ENCODE peak calls at places on chromosomes 6 and 20, in six cellular contexts. A is fibroblast of mammary gland, J is SK-N-SH, P is ascending aorta, T is SW480, X is cardiac fibroblast. L is an unnamed sample.

GRCh38 chr20:37821691-37822655 is 81.0 kb upstream of the VSTM2L start:
- DNase-seq in A (peak; percentile 85), J (no peak), P (no peak), T (peak; percentile 20), X (peak; percentile 64), L (no peak)

GRCh38 chr6:118872318-118872717 is 21.6 kb upstream of the ASF1A start:
- DNase-seq in A (no peak), J (no peak), P (no peak), T (no peak), X (no peak), L (no peak)

GRCh38 chr20:22675337-22675736 is 91.0 kb upstream of the FOXA2 start:
- DNase-seq in A (no peak), J (no peak), P (no peak), T (no peak), X (no peak), L (no peak)

GRCh38 chr20:23570178-23570577 is 1.9 kb upstream of the CST9L start:
- DNase-seq in A (no peak), J (no peak), P (no peak), T (no peak), X (no peak), L (no peak)

GRCh38 chr6:8651998-8652397 is 216.7 kb upstream of the SLC35B3 start:
- DNase-seq in A (no peak), J (no peak), P (no peak), T (no peak), X (no peak), L (no peak)

GRCh38 chr6:158018370-158018771 is 36.7 kb downstream of the SYNJ2 start:
- DNase-seq in A (peak; percentile 45), J (no peak), P (no peak), T (no peak), X (peak; percentile 74), L (no peak)

GRCh38 chr6:156219973-156220372 is 557.2 kb upstream of the ARID1B start:
- DNase-seq in A (no peak), J (no peak), P (no peak), T (no peak), X (no peak), L (no peak)

GRCh38 chr6:110140650-110141049 is 38.8 kb downstream of the WASF1 start:
- DNase-seq in A (peak; percentile 60), J (no peak), P (no peak), T (peak; percentile 36), X (peak; percentile 89), L (no peak)

GRCh38 chr6:106918128-106918527 is 56.4 kb downstream of the CD24 start:
- DNase-seq in A (no peak), J (no peak), P (no peak), T (no peak), X (no peak), L (no peak)

GRCh38 chr6:167399599-167399998 is 74.7 kb downstream of the TTLL2 start:
- DNase-seq in A (no peak), J (no peak), P (no peak), T (no peak), X (no peak), L (no peak)

GRCh38 chr6:118709859-118710350 is 58.5 kb upstream of the CEP85L start:
- DNase-seq in A (peak; percentile 81), J (no peak), P (peak; percentile 11), T (peak; percentile 11), X (peak; percentile 87), L (no peak)

GRCh38 chr6:34680802-34681515 is 15.6 kb downstream of the ILRUN start:
- DNase-seq in A (peak; percentile 76), J (no peak), P (no peak), T (peak; percentile 9), X (peak; percentile 48), L (no peak)

GRCh38 chr20:52104546-52105044 is 87.0 kb downstream of the ZFP64 start:
- DNase-seq in A (peak; percentile 18), J (peak; percentile 46), P (no peak), T (no peak), X (peak; percentile 36), L (peak; percentile 45)

GRCh38 chr6:132188865-132189264 is 212.4 kb downstream of the MOXD1 start:
- DNase-seq in A (peak; percentile 85), J (no peak), P (no peak), T (peak; percentile 44), X (peak; percentile 77), L (no peak)

GRCh38 chr6:115882174-115882573 is 178.5 kb downstream of the FRK start:
- DNase-seq in A (peak; percentile 7), J (no peak), P (no peak), T (no peak), X (no peak), L (no peak)

GRCh38 chr6:6686748-6687601 is 98.5 kb downstream of the LY86 start:
- DNase-seq in A (peak; percentile 40), J (peak; percentile 89), P (peak; percentile 29), T (peak; percentile 95), X (peak; percentile 74), L (peak; percentile 10)

GRCh38 chr6:2990179-2990931 is 9.3 kb upstream of the NQO2 start:
- DNase-seq in A (peak; percentile 26), J (no peak), P (no peak), T (peak; percentile 34), X (peak; percentile 48), L (peak; percentile 42)

GRCh38 chr20:21026951-21027350 is 79.2 kb downstream of the LINC00237 start:
- DNase-seq in A (no peak), J (no peak), P (no peak), T (no peak), X (no peak), L (no peak)

GRCh38 chr6:155954149-155954548 is 498.5 kb upstream of the NOX3 start:
- DNase-seq in A (no peak), J (no peak), P (no peak), T (no peak), X (no peak), L (no peak)

GRCh38 chr20:53872561-53873248 is 197.7 kb downstream of the BCAS1 start:
- DNase-seq in A (no peak), J (no peak), P (no peak), T (no peak), X (peak; percentile 44), L (no peak)

GRCh38 chr6:99491159-99491558 is 24.1 kb downstream of the USP45 start:
- DNase-seq in A (no peak), J (no peak), P (no peak), T (no peak), X (no peak), L (no peak)

GRCh38 chr6:168035661-168036616 is 38.5 kb downstream of the KIF25 start:
- DNase-seq in A (peak; percentile 25), J (peak; percentile 59), P (no peak), T (peak; percentile 13), X (peak; percentile 9), L (peak; percentile 49)

GRCh38 chr6:14542670-14543366 is 425.2 kb downstream of the CD83 start:
- DNase-seq in A (peak; percentile 95), J (no peak), P (no peak), T (peak; percentile 18), X (peak; percentile 66), L (no peak)

GRCh38 chr20:17859616-17860232 is 108.9 kb downstream of the SNX5 start:
- DNase-seq in A (no peak), J (no peak), P (no peak), T (peak; percentile 82), X (no peak), L (no peak)

GRCh38 chr20:38880952-38881735 is 45.1 kb upstream of the FAM83D start:
- DNase-seq in A (no peak), J (no peak), P (no peak), T (peak; percentile 65), X (no peak), L (no peak)

GRCh38 chr20:53839423-53840176 is 230.8 kb downstream of the BCAS1 start:
- DNase-seq in A (no peak), J (no peak), P (peak; percentile 27), T (peak; percentile 63), X (no peak), L (no peak)

GRCh38 chr20:19907326-19908056 is 109.7 kb upstream of the NAA20 start:
- DNase-seq in A (no peak), J (no peak), P (no peak), T (no peak), X (no peak), L (no peak)

GRCh38 chr6:46998436-46999017 is 43.6 kb downstream of the ADGRF1 start:
- DNase-seq in A (no peak), J (no peak), P (no peak), T (peak; percentile 2), X (no peak), L (no peak)

GRCh38 chr6:40912158-40912946 is 126.7 kb downstream of the UNC5CL start:
- DNase-seq in A (peak; percentile 21), J (peak; percentile 81), P (no peak), T (peak; percentile 58), X (peak; percentile 24), L (peak; percentile 83)

GRCh38 chr6:9373308-9373707 is 938.0 kb upstream of the SLC35B3 start:
- DNase-seq in A (no peak), J (no peak), P (no peak), T (no peak), X (no peak), L (no peak)

GRCh38 chr6:170173416-170173990 is 117.4 kb downstream of the DLL1 start:
- DNase-seq in A (no peak), J (no peak), P (no peak), T (no peak), X (no peak), L (no peak)

GRCh38 chr20:44637042-44637441 is 14.5 kb downstream of the ADA start:
- DNase-seq in A (no peak), J (no peak), P (no peak), T (no peak), X (no peak), L (no peak)

GRCh38 chr6:42756713-42757112 is 10.8 kb upstream of the TBCC start:
- DNase-seq in A (no peak), J (no peak), P (no peak), T (no peak), X (no peak), L (no peak)

GRCh38 chr6:56913276-56914138 is 41.4 kb upstream of the BEND6 start:
- DNase-seq in A (peak; percentile 56), J (no peak), P (no peak), T (no peak), X (no peak), L (no peak)

GRCh38 chr6:30882764-30883475 is 1.4 kb upstream of the DDR1 start:
- DNase-seq in A (no peak), J (peak; percentile 33), P (no peak), T (peak; percentile 49), X (no peak), L (peak; percentile 31)

L was measured in SK-N-DZ.